ENCODE peak calls at places on chromosomes 6 and 20, in seven cellular contexts. Q, C, O, W, Z, J and P are unnamed samples.

GRCh38 chr6:16762265-16762546 is 946 bp upstream of the ATXN1 start:
- DNase-seq in O (no peak), C (peak), W (no peak), Z (no peak), Q (no peak), J (no peak), P (no peak)

GRCh38 chr6:16799279-16800193 is 38.3 kb upstream of the ATXN1 start:
- DNase-seq in W (no peak), Q (no peak), O (no peak), C (no peak), Z (no peak), J (no peak), P (no peak)

GRCh38 chr6:133818320-133818719 is 70.6 kb upstream of the TCF21 start:
- DNase-seq in J (no peak), Q (no peak), Z (no peak), W (no peak), O (no peak), C (no peak), P (no peak)

GRCh38 chr6:56996401-56996800 is 41.5 kb downstream of the BEND6 start:
- DNase-seq in Z (no peak), C (no peak), Q (no peak), O (no peak), J (no peak), W (no peak), P (no peak)

GRCh38 chr20:41837669-41838224 is 219.6 kb upstream of the CHD6 start:
- DNase-seq in C (no peak), O (no peak), Q (no peak), W (no peak), Z (no peak), J (no peak), P (no peak)

GRCh38 chr20:61940491-61940890 is 125.2 kb downstream of the TAF4 start:
- DNase-seq in W (no peak), Q (no peak), J (no peak), Z (no peak), O (peak), C (no peak), P (no peak)

GRCh38 chr6:166781331-166781730 is 154.3 kb upstream of the RPS6KA2 start:
- DNase-seq in Q (no peak), J (no peak), W (no peak), C (no peak), Z (no peak), O (no peak), P (no peak)

GRCh38 chr6:142569676-142570075 is 267.9 kb downstream of the ADGRG6 start:
- DNase-seq in O (no peak), Z (no peak), W (no peak), Q (no peak), J (no peak), C (peak), P (no peak)

GRCh38 chr6:53347250-53347920 is 1.4 kb downstream of the ELOVL5 start:
- DNase-seq in Z (peak), Q (no peak), J (no peak), C (peak), O (no peak), W (no peak), P (no peak)

GRCh38 chr6:109455502-109456282 is at the start of gene MICAL1:
- DNase-seq in C (peak), W (peak), J (no peak), Z (peak), Q (no peak), O (peak), P (no peak)

DNA sequence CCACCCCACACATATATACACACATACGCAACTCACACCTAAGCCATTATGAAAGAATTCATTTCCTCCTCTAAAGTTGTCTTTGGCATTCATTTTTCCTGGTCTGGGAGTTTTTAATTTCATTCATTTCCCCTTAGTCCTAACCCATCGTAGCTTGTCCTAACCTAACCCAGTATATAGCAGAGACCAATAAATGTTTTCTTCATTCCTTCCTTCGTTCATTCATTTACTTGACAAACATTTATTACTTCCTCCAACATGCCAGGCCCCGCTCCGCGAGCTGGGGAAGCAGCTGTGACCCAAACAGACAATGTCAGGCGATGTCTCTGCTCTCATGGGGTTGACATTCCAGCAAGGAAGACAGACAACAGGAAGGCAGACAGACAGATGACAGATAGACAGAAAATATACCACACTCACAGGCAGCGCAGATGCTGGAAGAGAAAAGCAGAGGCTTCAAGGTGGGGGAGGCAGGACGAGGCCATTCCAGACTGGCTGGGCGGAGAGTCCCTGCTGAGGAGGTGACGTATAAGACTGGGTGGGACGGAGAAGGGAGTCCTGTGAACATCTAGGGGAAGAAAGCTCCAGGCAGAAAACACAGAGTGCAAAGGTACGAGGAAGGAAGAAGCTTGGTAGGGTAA is 33.7 kb upstream of the SIRPA start:
- DNase-seq in J (no peak), O (no peak), Z (no peak), Q (no peak), W (no peak), C (no peak), P (no peak)
- H3K4me3 ChIP-seq in J (no peak), O (no peak), Z (no peak), Q (no peak), W (no peak), C (no peak), P (peak)

DNA sequence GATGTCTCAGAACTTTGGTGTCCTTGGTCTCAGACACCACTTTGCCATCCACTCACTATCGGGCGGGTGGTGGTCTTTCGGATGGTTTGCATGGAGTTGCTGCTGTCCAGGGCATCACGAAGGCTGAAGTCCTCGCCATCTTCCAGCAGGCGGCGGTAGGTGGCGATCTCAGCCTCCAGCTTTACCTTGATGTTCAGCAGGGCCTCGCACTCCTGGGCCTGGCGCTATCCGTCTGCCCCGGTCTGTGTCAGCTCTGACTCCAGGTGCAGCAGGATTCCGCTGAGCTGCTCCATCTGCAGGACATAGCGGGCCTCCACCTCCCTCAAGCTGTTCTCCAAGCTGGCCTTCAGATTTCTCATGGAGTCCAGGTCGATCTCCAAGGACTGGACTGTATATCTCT is 36.0 kb downstream of the ZNF311 start:
- DNase-seq in C (peak), Q (no peak), O (no peak), Z (no peak), W (no peak), J (no peak), P (no peak)
- H3K4me3 ChIP-seq in C (no peak), Q (no peak), O (no peak), Z (no peak), W (no peak), J (no peak), P (no peak)

GRCh38 chr6:97669191-97669651 is 386.2 kb upstream of the MMS22L start:
- DNase-seq in W (no peak), Z (no peak), Q (no peak), C (peak), O (no peak), J (no peak), P (no peak)
- H3K4me3 ChIP-seq in W (no peak), Z (no peak), Q (no peak), C (peak), O (peak), J (no peak), P (peak)

GRCh38 chr6:84252140-84252539 is 24.7 kb upstream of the CEP162 start:
- DNase-seq in C (no peak), Q (no peak), O (no peak), J (no peak), W (no peak), Z (peak), P (no peak)

GRCh38 chr6:84255641-84256040 is 28.2 kb upstream of the CEP162 start:
- DNase-seq in O (no peak), W (no peak), J (no peak), Q (no peak), Z (no peak), C (no peak), P (no peak)

GRCh38 chr6:84258268-84258667 is 30.8 kb upstream of the CEP162 start:
- DNase-seq in W (no peak), Z (peak), J (no peak), C (no peak), O (no peak), Q (no peak), P (no peak)

GRCh38 chr6:84249724-84250123 is 22.3 kb upstream of the CEP162 start:
- DNase-seq in C (no peak), J (no peak), Z (peak), O (no peak), W (no peak), Q (no peak), P (no peak)

DNA sequence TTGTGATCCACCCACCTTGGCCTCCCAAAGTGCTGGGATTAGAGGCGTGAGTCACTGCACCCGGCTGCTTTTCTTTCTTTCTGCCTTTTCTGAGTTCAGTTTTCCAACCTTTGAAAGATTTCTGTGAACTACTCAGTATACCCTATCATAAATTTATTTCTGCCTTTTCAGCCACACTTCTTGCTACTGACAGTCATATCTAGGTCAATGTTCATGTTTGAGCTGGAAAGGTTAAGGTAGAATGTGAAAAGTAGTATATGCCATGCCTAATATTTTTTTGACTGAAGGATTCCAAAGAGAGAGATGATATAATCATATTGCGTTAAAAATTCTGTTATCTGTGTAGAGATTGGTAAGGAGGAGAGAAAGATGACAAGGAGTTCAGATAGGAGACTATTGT is 25.9 kb upstream of the CEP162 start:
- DNase-seq in C (no peak), Z (no peak), J (no peak), W (no peak), Q (no peak), O (no peak), P (no peak)
- H3K4me3 ChIP-seq in C (no peak), Z (no peak), J (no peak), W (no peak), Q (no peak), O (no peak), P (no peak)

DNA sequence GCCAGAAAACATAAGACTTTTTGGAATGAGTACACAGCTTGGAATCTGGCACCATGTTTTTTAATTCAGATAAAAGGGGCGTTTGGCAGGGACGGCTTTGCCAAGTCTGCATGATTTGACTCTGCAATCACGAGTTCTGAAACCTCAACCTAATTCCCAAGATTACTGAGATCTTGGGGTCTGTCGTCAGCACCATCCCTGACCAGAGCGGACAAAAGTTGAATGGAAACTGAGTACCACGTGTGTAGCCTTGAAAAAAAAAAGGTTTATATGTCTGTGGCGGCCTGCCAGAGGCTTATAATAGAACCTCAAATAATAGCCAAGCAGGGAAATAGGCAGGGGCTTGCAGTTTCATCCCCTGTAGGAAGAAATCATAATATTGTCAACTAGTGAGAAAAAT is 119.0 kb upstream of the ARID1B start:
- DNase-seq in Z (peak), O (no peak), Q (no peak), J (peak), C (no peak), W (no peak), P (peak)
- H3K4me3 ChIP-seq in Z (no peak), O (peak), Q (no peak), J (no peak), C (no peak), W (no peak), P (no peak)